ENCODE peak calls at places on chromosome 11, in five cellular contexts. One of them, this sample, is unnamed.
A peak's percentile ranks its signal among the peaks of the same experiment; 100 is the strongest.

GRCh38 chr11:30585892-30586250 is 282 bp downstream of the MPPED2 start:
- DNase-seq in GM23248: peak; percentile 20
- DNase-seq in GM04504: no peak
- DNase-seq in NCI-H460: no peak
- DNase-seq in left lung: no peak
- DNase-seq in this sample: no peak

GRCh38 chr11:110989734-110990133 is 255.8 kb upstream of the POU2AF2 start:
- DNase-seq in GM23248: peak; percentile 69
- DNase-seq in GM04504: no peak
- DNase-seq in left lung: no peak
- DNase-seq in NCI-H460: no peak
- DNase-seq in this sample: no peak

GRCh38 chr11:69912911-69913451 is 93.8 kb upstream of the FGF3 start:
- DNase-seq in GM04504: no peak
- DNase-seq in left lung: no peak
- DNase-seq in NCI-H460: peak; percentile 18
- DNase-seq in GM23248: peak; percentile 47
- DNase-seq in this sample: no peak

GRCh38 chr11:72576661-72577060 is 97.6 kb downstream of the PDE2A start:
- DNase-seq in GM04504: no peak
- DNase-seq in NCI-H460: no peak
- DNase-seq in GM23248: no peak
- DNase-seq in left lung: no peak
- DNase-seq in this sample: no peak

GRCh38 chr11:128349650-128350296 is 237.6 kb downstream of the ETS1 start:
- DNase-seq in NCI-H460: no peak
- DNase-seq in GM23248: no peak
- DNase-seq in GM04504: no peak
- DNase-seq in left lung: no peak
- DNase-seq in this sample: no peak

GRCh38 chr11:128929468-128929867 is 13.2 kb downstream of the TP53AIP1 start:
- DNase-seq in GM23248: no peak
- DNase-seq in left lung: no peak
- DNase-seq in GM04504: no peak
- DNase-seq in NCI-H460: no peak
- DNase-seq in this sample: no peak

GRCh38 chr11:47907499-47907898 is 59.3 kb upstream of the NUP160 start:
- DNase-seq in left lung: no peak
- DNase-seq in GM23248: peak; percentile 33
- DNase-seq in NCI-H460: no peak
- DNase-seq in GM04504: no peak
- DNase-seq in this sample: no peak

GRCh38 chr11:87213444-87213843 is 175.7 kb downstream of the TMEM135 start:
- DNase-seq in NCI-H460: no peak
- DNase-seq in GM04504: no peak
- DNase-seq in left lung: no peak
- DNase-seq in GM23248: no peak
- DNase-seq in this sample: no peak

GRCh38 chr11:105732611-105733010 is 122.7 kb downstream of the GRIA4 start:
- DNase-seq in GM23248: peak; percentile 1
- DNase-seq in GM04504: no peak
- DNase-seq in left lung: no peak
- DNase-seq in NCI-H460: no peak
- DNase-seq in this sample: no peak

GRCh38 chr11:133202816-133203215 is 329.5 kb downstream of the OPCML start:
- DNase-seq in GM23248: no peak
- DNase-seq in left lung: no peak
- DNase-seq in GM04504: no peak
- DNase-seq in NCI-H460: no peak
- DNase-seq in this sample: no peak

GRCh38 chr11:36427876-36428275 is 82.2 kb downstream of the TRAF6 start:
- DNase-seq in left lung: no peak
- DNase-seq in GM04504: no peak
- DNase-seq in NCI-H460: no peak
- DNase-seq in GM23248: peak; percentile 44
- DNase-seq in this sample: no peak

GRCh38 chr11:60631939-60632338 is 67.5 kb upstream of the MS4A8 start:
- DNase-seq in NCI-H460: no peak
- DNase-seq in GM04504: no peak
- DNase-seq in GM23248: no peak
- DNase-seq in left lung: no peak
- DNase-seq in this sample: no peak

GRCh38 chr11:3204141-3205015 is 14.2 kb downstream of the MRGPRG start:
- DNase-seq in NCI-H460: no peak
- DNase-seq in left lung: no peak
- DNase-seq in GM04504: no peak
- DNase-seq in GM23248: no peak
- DNase-seq in this sample: no peak

GRCh38 chr11:59761985-59762384 is 6.8 kb downstream of the STX3 start:
- DNase-seq in left lung: no peak
- DNase-seq in GM23248: no peak
- DNase-seq in NCI-H460: no peak
- DNase-seq in GM04504: no peak
- DNase-seq in this sample: no peak

GRCh38 chr11:45252877-45253276 is 33.3 kb downstream of the SYT13 start:
- DNase-seq in GM23248: peak; percentile 5
- DNase-seq in GM04504: no peak
- DNase-seq in NCI-H460: no peak
- DNase-seq in left lung: no peak
- DNase-seq in this sample: no peak

GRCh38 chr11:17351510-17352176 is at the start of gene NCR3LG1:
- DNase-seq in NCI-H460: peak; percentile 17
- DNase-seq in GM23248: peak; percentile 88
- DNase-seq in GM04504: peak; percentile 22
- DNase-seq in left lung: peak; percentile 74
- DNase-seq in this sample: peak; percentile 68

GRCh38 chr11:95520361-95520760 is 269.2 kb downstream of the FAM76B start:
- DNase-seq in left lung: no peak
- DNase-seq in GM04504: no peak
- DNase-seq in GM23248: no peak
- DNase-seq in NCI-H460: no peak
- DNase-seq in this sample: no peak

GRCh38 chr11:117490019-117490679 is 162.5 kb downstream of the CEP164 start:
- DNase-seq in left lung: no peak
- DNase-seq in GM04504: no peak
- DNase-seq in NCI-H460: no peak
- DNase-seq in GM23248: no peak
- DNase-seq in this sample: no peak

GRCh38 chr11:58059011-58059358 is 28.2 kb downstream of the OR6Q1 start:
- DNase-seq in GM04504: peak; percentile 60
- DNase-seq in NCI-H460: no peak
- DNase-seq in GM23248: peak; percentile 89
- DNase-seq in left lung: no peak
- DNase-seq in this sample: no peak

GRCh38 chr11:112797072-112797471 is 164.1 kb upstream of the NCAM1 start:
- DNase-seq in left lung: no peak
- DNase-seq in NCI-H460: no peak
- DNase-seq in GM04504: no peak
- DNase-seq in GM23248: no peak
- DNase-seq in this sample: no peak